ENCODE peak calls at places on chromosome 18, in four cellular contexts. E, Q, W and S are unnamed samples.

GRCh38 chr18:26046419-26047077 is 43.9 kb downstream of the SS18 start:
- DNase-seq in W (no peak), Q (no peak), E (no peak), S (no peak)

GRCh38 chr18:316391-316790 is 48.5 kb upstream of the THOC1 start:
- DNase-seq in E (no peak), W (no peak), Q (no peak), S (no peak)

GRCh38 chr18:44601447-44601846 is 79.2 kb upstream of the SETBP1 start:
- DNase-seq in W (peak), E (no peak), Q (no peak), S (no peak)

GRCh38 chr18:54947115-54947514 is 12.1 kb downstream of the CCDC68 start:
- DNase-seq in Q (no peak), W (no peak), E (no peak), S (no peak)

GRCh38 chr18:58755304-58756010 is 84.2 kb downstream of the MALT1 start:
- DNase-seq in E (peak), W (no peak), Q (peak), S (no peak)

GRCh38 chr18:24373331-24373730 is 24.3 kb downstream of the OSBPL1A start:
- DNase-seq in Q (no peak), W (no peak), E (no peak), S (no peak)

GRCh38 chr18:12034241-12035100 is 53.2 kb downstream of the IMPA2 start:
- DNase-seq in W (no peak), Q (no peak), E (no peak), S (no peak)

GRCh38 chr18:45874501-45875184 is 49.2 kb downstream of the SIGLEC15 start:
- DNase-seq in Q (no peak), W (no peak), E (no peak), S (peak)

GRCh38 chr18:68676913-68677312 is 38.0 kb downstream of the TMX3 start:
- DNase-seq in Q (no peak), W (no peak), E (no peak), S (no peak)

GRCh38 chr18:26497881-26498280 is 50.5 kb downstream of the KCTD1 start:
- DNase-seq in Q (no peak), W (no peak), E (no peak), S (no peak)

GRCh38 chr18:58242978-58243377 is 199.0 kb downstream of the NEDD4L start:
- DNase-seq in E (no peak), Q (no peak), W (no peak), S (no peak)

GRCh38 chr18:58125183-58125582 is 81.2 kb downstream of the NEDD4L start:
- DNase-seq in W (no peak), Q (no peak), E (no peak), S (no peak)

GRCh38 chr18:78828131-78828530 is 151.5 kb upstream of the SALL3 start:
- DNase-seq in W (no peak), Q (no peak), E (no peak), S (no peak)

GRCh38 chr18:6521804-6522418 is 107.2 kb upstream of the L3MBTL4 start:
- DNase-seq in Q (no peak), W (no peak), E (no peak), S (no peak)

GRCh38 chr18:59096098-59096779 is 43.4 kb upstream of the SEC11C start:
- DNase-seq in W (no peak), Q (no peak), E (no peak), S (no peak)

GRCh38 chr18:154151-154550 is 4.2 kb upstream of the USP14 start:
- DNase-seq in Q (no peak), W (no peak), E (no peak), S (no peak)

GRCh38 chr18:1968801-1969498 is 602.4 kb downstream of the METTL4 start:
- DNase-seq in Q (no peak), W (no peak), E (no peak), S (no peak)

GRCh38 chr18:77709107-77709506 is 459.5 kb downstream of the GALR1 start:
- DNase-seq in W (no peak), Q (no peak), E (no peak), S (no peak)

GRCh38 chr18:77705301-77705700 is 455.7 kb downstream of the GALR1 start:
- DNase-seq in Q (no peak), W (no peak), E (no peak), S (no peak)

GRCh38 chr18:77714716-77715115 is 465.1 kb downstream of the GALR1 start:
- DNase-seq in W (no peak), E (no peak), Q (no peak), S (no peak)

GRCh38 chr18:77716282-77716681 is 466.6 kb downstream of the GALR1 start:
- DNase-seq in Q (no peak), E (no peak), W (no peak), S (no peak)

DNA sequence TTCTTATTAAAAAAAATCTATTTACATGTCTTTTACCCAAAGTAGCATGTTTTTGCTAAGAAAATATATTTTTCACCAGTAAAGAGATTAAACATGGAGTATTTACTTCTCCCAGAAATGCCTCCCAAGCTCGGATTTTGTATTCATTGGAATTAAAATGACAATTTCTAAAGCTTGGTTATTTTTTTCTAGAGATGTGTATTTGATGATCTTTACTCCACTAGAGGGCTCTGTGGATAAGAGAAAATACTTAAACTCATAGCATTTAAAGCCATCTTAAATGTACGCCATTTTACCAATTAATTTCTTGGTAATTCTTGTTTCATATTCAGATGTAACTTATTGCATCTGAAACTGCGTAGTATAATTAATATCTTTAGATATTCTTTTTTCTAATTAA is 461.4 kb downstream of the GALR1 start:
- DNase-seq in W (peak), Q (no peak), E (no peak), S (no peak)
- TF ChIP-seq CTCF in W (peak), Q (no peak), E (no peak), S (no peak)

GRCh38 chr18:3661989-3662388 is 212.0 kb downstream of the TGIF1 start:
- DNase-seq in Q (no peak), W (no peak), E (no peak), S (no peak)
- H3K27ac ChIP-seq in Q (no peak), W (no peak), E (peak), S (no peak)

DNA sequence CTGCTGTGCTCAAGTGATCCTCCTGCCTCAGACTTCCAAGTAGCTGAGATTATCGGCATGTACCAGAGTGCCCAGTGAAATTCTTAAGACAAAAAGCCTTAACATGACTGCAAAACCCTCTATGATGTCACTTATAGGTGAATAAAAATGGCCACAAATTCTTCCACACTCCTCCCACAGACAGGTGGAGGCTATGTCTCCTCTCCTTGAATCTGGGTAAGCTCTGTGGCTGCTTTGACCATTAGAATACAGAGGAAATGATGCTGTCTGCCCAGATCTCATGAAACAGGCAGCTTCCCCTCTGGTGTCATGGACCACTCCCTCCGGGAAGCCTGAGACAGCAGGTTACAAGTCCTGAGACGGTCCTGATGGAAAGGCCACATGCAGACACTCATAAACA is 211.1 kb downstream of the TGIF1 start:
- DNase-seq in Q (no peak), E (no peak), W (no peak), S (no peak)
- TF ChIP-seq CTCF in Q (no peak), E (no peak), W (no peak), S (no peak)

GRCh38 chr18:22915337-22915736 is 17.8 kb upstream of the RBBP8 start:
- DNase-seq in E (no peak), Q (no peak), W (no peak), S (no peak)

GRCh38 chr18:22912149-22912548 is 21.0 kb upstream of the RBBP8 start:
- DNase-seq in W (no peak), E (no peak), Q (no peak), S (no peak)

GRCh38 chr18:22913861-22914260 is 19.3 kb upstream of the RBBP8 start:
- DNase-seq in E (no peak), W (peak), Q (no peak), S (no peak)

GRCh38 chr18:22914633-22915032 is 18.5 kb upstream of the RBBP8 start:
- DNase-seq in E (no peak), W (no peak), Q (no peak), S (no peak)

GRCh38 chr18:22912835-22913234 is 20.3 kb upstream of the RBBP8 start:
- DNase-seq in Q (no peak), E (no peak), W (peak), S (no peak)
- H3K27ac ChIP-seq in Q (no peak), E (peak), W (no peak), S (no peak)

DNA sequence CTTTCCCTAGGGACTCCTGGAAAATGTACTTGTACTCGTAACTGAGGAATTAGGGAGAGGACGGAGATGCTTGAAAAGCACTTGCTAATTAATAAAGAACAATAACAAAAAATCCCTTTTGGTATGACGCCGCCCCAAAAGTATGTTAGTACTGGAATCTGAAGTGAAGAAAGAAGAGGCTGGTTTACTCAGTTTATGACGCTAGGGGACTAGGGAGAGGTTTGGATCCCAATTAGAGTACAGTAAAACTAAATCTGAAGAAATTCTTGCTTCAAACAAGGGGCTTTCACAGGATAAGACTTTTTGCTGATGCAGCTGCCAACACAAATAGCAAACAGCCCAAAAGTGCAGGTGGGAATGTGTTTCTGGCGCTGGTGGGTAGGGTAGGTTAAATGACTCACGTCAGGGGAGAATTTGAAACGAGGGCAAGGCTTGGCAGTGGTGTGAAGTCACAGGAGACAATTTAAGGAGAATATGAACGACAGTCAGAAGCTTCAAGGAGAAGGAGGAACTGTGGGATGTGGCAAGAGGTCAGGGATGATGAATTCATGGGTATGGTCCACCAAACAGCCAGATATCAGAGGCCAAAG is 1.2 kb upstream of the ZNF396 start:
- DNase-seq in Q (no peak), E (no peak), W (no peak), S (no peak)
- TF ChIP-seq CTCF in Q (no peak), E (no peak), W (no peak), S (no peak)

GRCh38 chr18:13441731-13442130 is 223.2 kb downstream of the LDLRAD4 start:
- DNase-seq in E (no peak), W (no peak), Q (no peak), S (no peak)

GRCh38 chr18:13438507-13439056 is 220.0 kb downstream of the LDLRAD4 start:
- DNase-seq in W (no peak), Q (no peak), E (no peak), S (no peak)

GRCh38 chr18:13442451-13442850 is 223.9 kb downstream of the LDLRAD4 start:
- DNase-seq in W (no peak), E (no peak), Q (no peak), S (no peak)

GRCh38 chr18:13439475-13439874 is 220.9 kb downstream of the LDLRAD4 start:
- DNase-seq in Q (no peak), E (no peak), W (no peak), S (no peak)

GRCh38 chr18:13440277-13441248 is 222.0 kb downstream of the LDLRAD4 start:
- DNase-seq in E (no peak), Q (no peak), W (no peak), S (no peak)
- H3K27ac ChIP-seq in E (no peak), Q (no peak), W (no peak), S (no peak)

GRCh38 chr18:37258131-37258530 is 307.5 kb downstream of the CELF4 start:
- DNase-seq in E (no peak), W (no peak), Q (no peak), S (no peak)
- TF ChIP-seq CTCF in E (no peak), W (no peak), Q (no peak), S (no peak)

GRCh38 chr18:48991299-48992055 is 40.7 kb upstream of the SMAD7 start:
- DNase-seq in Q (no peak), E (no peak), W (peak), S (no peak)

GRCh38 chr18:48987821-48988220 is 37.1 kb upstream of the SMAD7 start:
- DNase-seq in E (no peak), Q (no peak), W (no peak), S (no peak)

GRCh38 chr18:48990497-48991298 is 39.9 kb upstream of the SMAD7 start:
- DNase-seq in Q (peak), W (no peak), E (no peak), S (no peak)

GRCh38 chr18:48988508-48989303 is 37.9 kb upstream of the SMAD7 start:
- DNase-seq in Q (no peak), E (no peak), W (no peak), S (no peak)

DNA sequence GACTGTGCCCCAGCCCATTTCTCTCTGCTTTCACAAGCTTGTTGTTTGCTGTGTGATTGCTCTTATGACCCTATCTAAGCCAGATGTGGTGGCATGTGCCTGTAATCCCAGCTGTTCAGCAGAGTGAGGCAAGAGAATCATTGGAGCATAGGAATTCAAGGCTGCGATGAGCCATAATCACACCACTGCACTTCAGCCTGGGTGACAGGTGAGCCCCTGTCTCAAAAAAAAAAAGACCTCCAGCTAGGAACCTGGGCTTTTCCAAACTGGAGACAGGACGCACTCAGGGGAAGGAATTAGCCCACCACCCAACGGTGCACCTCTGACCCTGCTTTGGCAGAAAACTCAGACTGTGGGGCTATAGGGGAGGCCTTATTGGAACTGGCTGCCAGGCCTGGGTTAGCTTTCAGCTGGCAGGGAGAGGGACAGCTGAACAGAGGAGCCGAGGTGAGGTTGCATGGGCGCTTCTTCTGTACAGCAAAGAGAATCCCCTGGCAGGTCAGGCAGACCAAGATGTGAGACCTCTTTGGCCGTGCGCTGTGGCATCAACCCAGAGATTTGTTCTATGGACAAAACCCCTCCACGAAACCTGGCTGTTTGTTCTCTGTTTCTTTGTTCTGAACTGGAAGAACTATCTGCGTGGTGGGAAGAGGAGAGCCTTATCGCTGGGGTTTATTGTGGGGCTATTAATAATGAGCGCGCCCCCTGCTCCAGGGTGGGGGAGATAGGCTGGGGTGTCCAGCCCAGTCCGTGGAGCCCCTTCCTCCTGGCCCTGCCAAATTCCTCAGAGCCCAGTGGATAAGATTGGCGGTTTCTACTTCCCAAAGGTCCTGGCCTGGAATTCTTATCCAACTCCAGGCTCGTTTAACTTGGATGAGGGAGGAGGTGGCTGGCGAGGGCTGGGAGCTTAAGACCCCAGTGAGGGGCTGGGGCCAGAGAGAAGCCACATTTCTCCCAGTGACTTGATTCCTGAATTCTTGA is 38.8 kb upstream of the SMAD7 start:
- DNase-seq in Q (no peak), W (no peak), E (no peak), S (no peak)
- H3K27ac ChIP-seq in Q (peak), W (peak), E (no peak), S (no peak)

GRCh38 chr18:51029694-51030536 is at the start of gene SMAD4:
- DNase-seq in Q (peak), W (peak), E (peak), S (peak)
- TF ChIP-seq CTCF in Q (no peak), W (no peak), E (no peak), S (no peak)

GRCh38 chr18:48937869-48938750 is 12.7 kb downstream of the SMAD7 start:
- DNase-seq in Q (no peak), E (no peak), W (no peak), S (no peak)

GRCh38 chr18:48941672-48942071 is 9.1 kb downstream of the SMAD7 start:
- DNase-seq in E (no peak), W (no peak), Q (no peak), S (no peak)

GRCh38 chr18:48940854-48941531 is 9.8 kb downstream of the SMAD7 start:
- DNase-seq in W (no peak), Q (no peak), E (no peak), S (peak)

GRCh38 chr18:48939368-48940097 is 11.2 kb downstream of the SMAD7 start:
- DNase-seq in Q (no peak), E (no peak), W (no peak), S (no peak)

GRCh38 chr18:48938827-48939367 is 11.9 kb downstream of the SMAD7 start:
- DNase-seq in W (no peak), Q (no peak), E (no peak), S (no peak)
- H3K27ac ChIP-seq in W (peak), Q (peak), E (peak), S (no peak)